ENCODE peak calls at places on chromosomes 11 and 22, in five cellular contexts. Z is IMR-90, L is neuronal stem cell, F is H9, S is mesendoderm. B is an unnamed sample.

GRCh38 chr11:75429641-75429901 is 3.4 kb downstream of the KLHL35 start:
- DNase-seq in Z (no peak), L (no peak), F (no peak), S (no peak), B (no peak)

GRCh38 chr11:127624455-127624854 is 623.9 kb upstream of the KIRREL3 start:
- DNase-seq in Z (peak; percentile 6), L (no peak), F (no peak), S (no peak), B (no peak)

GRCh38 chr22:21038405-21038804 is 6.0 kb upstream of the SLC7A4 start:
- DNase-seq in Z (peak; percentile 40), L (no peak), F (no peak), S (no peak), B (peak; percentile 57)

GRCh38 chr11:63890368-63890767 is 26.6 kb downstream of the RCOR2 start:
- DNase-seq in Z (no peak), L (no peak), F (no peak), S (no peak), B (no peak)

GRCh38 chr11:79344765-79345164 is 96.1 kb downstream of the TENM4 start:
- DNase-seq in Z (no peak), L (no peak), F (no peak), S (no peak), B (no peak)

GRCh38 chr11:15307600-15307999 is 192.9 kb downstream of the INSC start:
- DNase-seq in Z (no peak), L (no peak), F (peak; percentile 75), S (peak; percentile 82), B (no peak)

GRCh38 chr11:76768091-76769047 is 14.8 kb upstream of the TSKU start:
- DNase-seq in Z (no peak), L (no peak), F (no peak), S (peak; percentile 87), B (peak; percentile 42)

GRCh38 chr11:32259641-32260081 is 168.8 kb downstream of the RCN1 start:
- DNase-seq in Z (peak; percentile 87), L (no peak), F (no peak), S (no peak), B (peak; percentile 92)

GRCh38 chr11:121650520-121651266 is 197.9 kb upstream of the SORL1-AS1 start:
- DNase-seq in Z (no peak), L (no peak), F (no peak), S (no peak), B (no peak)

GRCh38 chr11:128776088-128776433 is 82.2 kb downstream of the FLI1 start:
- DNase-seq in Z (no peak), L (no peak), F (no peak), S (peak; percentile 56), B (no peak)

GRCh38 chr22:49008682-49009235 is 818.9 kb downstream of the BRD1 start:
- DNase-seq in Z (no peak), L (no peak), F (peak; percentile 14), S (no peak), B (no peak)

GRCh38 chr11:2714463-2714800 is 14.6 kb upstream of the KCNQ1OT1 start:
- DNase-seq in Z (no peak), L (no peak), F (no peak), S (no peak), B (no peak)

GRCh38 chr11:28384418-28384817 is 276.2 kb downstream of the METTL15 start:
- DNase-seq in Z (peak; percentile 99), L (no peak), F (no peak), S (no peak), B (peak; percentile 89)

GRCh38 chr22:49372530-49373288 is 455.0 kb downstream of the BRD1 start:
- DNase-seq in Z (no peak), L (no peak), F (peak; percentile 84), S (peak; percentile 90), B (no peak)

GRCh38 chr22:45575607-45576272 is 73.1 kb downstream of the FBLN1 start:
- DNase-seq in Z (no peak), L (no peak), F (no peak), S (no peak), B (no peak)

GRCh38 chr22:29457730-29458129 is 19.3 kb downstream of the RFPL1 start:
- DNase-seq in Z (peak; percentile 37), L (peak; percentile 62), F (peak; percentile 84), S (peak; percentile 93), B (peak; percentile 51)

GRCh38 chr22:22392131-22392530 is 116.4 kb downstream of the ZNF280B start:
- DNase-seq in Z (no peak), L (no peak), F (no peak), S (no peak), B (no peak)

GRCh38 chr11:62830904-62831519 is 839 bp downstream of the STX5 start:
- DNase-seq in Z (no peak), L (no peak), F (peak; percentile 42), S (peak; percentile 87), B (no peak)

GRCh38 chr11:86798988-86799387 is 1.4 kb upstream of the PRSS23 start:
- DNase-seq in Z (peak; percentile 92), L (no peak), F (no peak), S (peak; percentile 54), B (peak; percentile 91)

GRCh38 chr11:41665633-41666032 is 206.2 kb upstream of the LRRC4C start:
- DNase-seq in Z (no peak), L (no peak), F (no peak), S (no peak), B (no peak)

GRCh38 chr11:5550440-5551095 is 2.2 kb upstream of the OR52H1 start:
- DNase-seq in Z (peak; percentile 91), L (no peak), F (no peak), S (no peak), B (peak; percentile 63)

GRCh38 chr22:26617251-26618199 is at the start of gene CRYBB1:
- DNase-seq in Z (peak; percentile 36), L (peak; percentile 42), F (no peak), S (peak; percentile 86), B (no peak)

GRCh38 chr11:111604392-111605009 is 2.3 kb downstream of the SIK2 start:
- DNase-seq in Z (peak; percentile 45), L (peak; percentile 40), F (no peak), S (peak; percentile 67), B (peak; percentile 67)

DNA sequence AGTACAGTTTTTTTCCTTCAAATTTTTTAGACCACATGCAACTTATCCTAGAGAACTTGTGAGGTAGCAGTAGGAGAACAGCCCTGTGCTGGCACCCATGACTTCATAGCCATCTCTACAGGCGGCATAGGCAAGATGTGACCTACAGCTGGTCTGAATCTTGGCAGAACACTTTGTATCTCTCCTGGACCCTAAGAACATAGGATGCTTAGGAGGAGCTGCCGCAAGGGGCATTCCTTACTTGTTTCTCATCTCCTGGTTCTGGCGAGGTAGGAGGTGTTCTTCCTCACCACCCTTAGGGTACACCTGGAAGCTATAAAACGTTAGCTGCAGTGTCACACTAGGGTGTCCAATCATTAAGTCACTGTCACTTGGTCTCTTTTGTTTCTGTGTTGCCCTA is 16.4 kb downstream of the CWC15 start:
- DNase-seq in Z (no peak), L (no peak), F (no peak), S (no peak), B (no peak)
- H3K23ac ChIP-seq in Z (peak overlapping the region; percentile 43), L (no peak overlapping the region), F (no peak overlapping the region), S (no peak overlapping the region), B (no peak overlapping the region)

GRCh38 chr11:20131744-20132666 is 28.3 kb downstream of the DBX1 start:
- DNase-seq in Z (peak; percentile 55), L (peak; percentile 70), F (peak; percentile 80), S (peak; percentile 82), B (peak; percentile 60)
- H3K4me2 ChIP-seq in Z (peak overlapping the region; percentile 93), L (peak overlapping the region; percentile 63), F (peak overlapping the region; percentile 63), S (peak overlapping the region; percentile 84), B (peak overlapping the region; percentile 64)

GRCh38 chr22:31346255-31346732 is at the start of gene PATZ1:
- DNase-seq in Z (peak; percentile 72), L (peak; percentile 69), F (peak; percentile 74), S (peak; percentile 92), B (peak; percentile 86)
- H3K23ac ChIP-seq in Z (peak within 1 kb of the TSS; percentile 35), L (peak within 1 kb of the TSS; percentile 94), F (no peak within 1 kb of the TSS), S (peak within 1 kb of the TSS; percentile 92), B (no peak within 1 kb of the TSS)

GRCh38 chr11:130022799-130023198 is 20.2 kb upstream of the PRDM10 start:
- DNase-seq in Z (no peak), L (no peak), F (no peak), S (no peak), B (no peak)
- H3K4me2 ChIP-seq in Z (no peak overlapping the region), L (no peak overlapping the region), F (no peak overlapping the region), S (no peak overlapping the region), B (no peak overlapping the region)

DNA sequence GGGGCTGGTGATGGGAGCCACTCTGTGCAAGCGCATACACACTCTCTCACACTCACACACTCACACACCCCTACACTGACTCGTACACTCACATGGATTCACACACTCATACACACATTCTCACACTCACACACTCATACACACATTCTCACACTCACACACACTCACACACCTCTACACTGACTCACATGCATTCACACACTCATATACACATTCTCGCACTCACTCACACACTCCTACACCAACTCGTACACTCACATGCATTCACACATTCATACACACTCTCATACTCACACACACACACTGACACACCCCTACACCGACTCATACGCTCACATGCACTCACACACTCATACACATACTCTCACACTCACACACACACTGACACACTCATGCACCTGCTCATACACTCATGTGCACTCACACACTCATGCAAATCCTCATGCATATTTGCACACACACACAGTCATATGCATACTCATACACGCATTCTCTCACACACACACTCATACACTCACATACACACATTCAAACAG is 5.1 kb downstream of the KRTAP5-11 start:
- DNase-seq in Z (no peak), L (no peak), F (no peak), S (no peak), B (no peak)
- H3K23ac ChIP-seq in Z (no peak overlapping the region), L (no peak overlapping the region), F (no peak overlapping the region), S (no peak overlapping the region), B (no peak overlapping the region)

GRCh38 chr11:10050561-10050960 is 243.5 kb downstream of the SBF2 start:
- DNase-seq in Z (peak; percentile 59), L (no peak), F (no peak), S (no peak), B (peak; percentile 21)
- H3K4me2 ChIP-seq in Z (no peak overlapping the region), L (no peak overlapping the region), F (no peak overlapping the region), S (no peak overlapping the region), B (no peak overlapping the region)

DNA sequence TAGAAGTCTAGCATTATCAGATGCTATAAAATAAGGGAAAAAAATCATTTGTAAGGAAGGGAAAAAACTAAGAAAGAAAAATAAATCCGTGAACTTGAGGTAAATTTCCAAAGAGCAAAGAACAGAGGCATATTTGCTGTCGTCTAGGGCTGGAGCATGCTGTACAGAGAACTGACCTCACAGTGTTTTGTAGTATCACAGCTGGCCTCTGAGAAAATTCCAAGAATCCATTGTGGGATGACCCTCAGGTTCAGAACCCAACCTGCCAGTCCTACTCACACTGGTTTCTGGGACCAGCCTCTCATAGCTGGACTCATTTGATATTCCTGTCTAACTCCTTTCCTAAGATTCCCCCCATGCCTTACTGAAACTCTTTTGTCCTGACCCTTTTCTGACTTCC is 89.4 kb upstream of the KCNA4 start:
- DNase-seq in Z (no peak), L (no peak), F (no peak), S (no peak), B (no peak)
- H3K23ac ChIP-seq in Z (no peak overlapping the region), L (no peak overlapping the region), F (no peak overlapping the region), S (no peak overlapping the region), B (no peak overlapping the region)